ENCODE peak calls at places on chromosomes 16 and 17, in ten cellular contexts. F is AG09309; W is naive thymus-derived CD4-positive, alpha-beta T cell; C is adipocyte; X is sigmoid colon; T is breast epithelium; H is kidney epithelial cell; U is Panc1; V is CD8-positive, alpha-beta memory T cell; Z is tibial artery. A is an unnamed sample.

GRCh38 chr16:86554917-86555762 is at the start of gene MTHFSD:
- DNase-seq in F (no peak), W (peak), C (peak), X (peak), T (peak), H (peak), U (no peak), V (peak), Z (peak), A (peak)

GRCh38 chr17:42667088-42667951 is 8.2 kb downstream of the TUBG2 start:
- DNase-seq in F (no peak), W (no peak), C (peak), X (no peak), T (peak), H (peak), U (no peak), V (no peak), Z (peak), A (peak)

GRCh38 chr17:61408151-61409041 is 8.8 kb downstream of the TBX2 start:
- DNase-seq in F (no peak), W (no peak), C (peak), X (peak), T (no peak), H (no peak), U (no peak), V (no peak), Z (peak), A (no peak)

GRCh38 chr17:3532859-3533142 is 24.8 kb downstream of the TRPV3 start:
- DNase-seq in F (no peak), W (no peak), C (no peak), X (no peak), T (no peak), H (no peak), U (no peak), V (no peak), Z (peak), A (no peak)

GRCh38 chr17:1880851-1881630 is 51.2 kb downstream of the RPA1 start:
- DNase-seq in F (no peak), W (no peak), C (no peak), X (no peak), T (no peak), H (no peak), U (no peak), V (no peak), Z (no peak), A (no peak)

GRCh38 chr16:82753821-82754220 is 127.1 kb downstream of the CDH13 start:
- DNase-seq in F (no peak), W (no peak), C (no peak), X (no peak), T (no peak), H (no peak), U (no peak), V (no peak), Z (no peak), A (no peak)

GRCh38 chr17:17749921-17750320 is 68.7 kb downstream of the RAI1 start:
- DNase-seq in F (no peak), W (peak), C (peak), X (no peak), T (no peak), H (no peak), U (no peak), V (peak), Z (no peak), A (peak)

GRCh38 chr17:8166731-8167130 is 4.0 kb upstream of the VAMP2 start:
- DNase-seq in F (no peak), W (no peak), C (no peak), X (no peak), T (no peak), H (no peak), U (no peak), V (no peak), Z (no peak), A (no peak)

GRCh38 chr16:62638964-62639861 is 603.0 kb upstream of the CDH8 start:
- DNase-seq in F (no peak), W (no peak), C (no peak), X (no peak), T (no peak), H (no peak), U (peak), V (no peak), Z (no peak), A (no peak)

GRCh38 chr17:39270923-39271322 is 45.2 kb upstream of the STAC2 start:
- DNase-seq in F (peak), W (no peak), C (peak), X (no peak), T (no peak), H (no peak), U (peak), V (no peak), Z (no peak), A (no peak)

GRCh38 chr16:52099382-52099781 is 447.6 kb downstream of the TOX3 start:
- DNase-seq in F (no peak), W (no peak), C (no peak), X (no peak), T (no peak), H (no peak), U (no peak), V (no peak), Z (no peak), A (no peak)

GRCh38 chr17:13222931-13223330 is 205.1 kb upstream of the ELAC2 start:
- DNase-seq in F (no peak), W (no peak), C (no peak), X (no peak), T (no peak), H (no peak), U (no peak), V (no peak), Z (no peak), A (no peak)

GRCh38 chr17:43468746-43469544 is 14.8 kb upstream of the DHX8 start:
- DNase-seq in F (peak), W (no peak), C (peak), X (no peak), T (no peak), H (peak), U (no peak), V (no peak), Z (no peak), A (no peak)

GRCh38 chr17:36092228-36092627 is 2.3 kb upstream of the CCL3 start:
- DNase-seq in F (no peak), W (no peak), C (no peak), X (no peak), T (no peak), H (no peak), U (no peak), V (no peak), Z (no peak), A (no peak)

GRCh38 chr16:65598626-65599025 is 476.8 kb upstream of the CDH11 start:
- DNase-seq in F (no peak), W (no peak), C (no peak), X (no peak), T (no peak), H (no peak), U (no peak), V (no peak), Z (no peak), A (no peak)

GRCh38 chr17:79788455-79788854 is 8.4 kb downstream of the CBX8 start:
- DNase-seq in F (no peak), W (no peak), C (no peak), X (no peak), T (no peak), H (no peak), U (no peak), V (no peak), Z (no peak), A (no peak)

GRCh38 chr17:58337600-58338453 is 9.2 kb upstream of the TSPOAP1 start:
- DNase-seq in F (peak), W (peak), C (peak), X (peak), T (peak), H (peak), U (no peak), V (peak), Z (peak), A (peak)

GRCh38 chr16:58678716-58679115 is 5.9 kb downstream of the SLC38A7 start:
- DNase-seq in F (no peak), W (no peak), C (peak), X (peak), T (no peak), H (no peak), U (no peak), V (no peak), Z (no peak), A (no peak)

GRCh38 chr17:44220211-44221071 is 966 bp upstream of the UBTF start:
- DNase-seq in F (no peak), W (peak), C (peak), X (peak), T (no peak), H (no peak), U (no peak), V (peak), Z (peak), A (no peak)

GRCh38 chr17:17093764-17094163 is 51.5 kb downstream of the MPRIP start:
- DNase-seq in F (no peak), W (no peak), C (no peak), X (no peak), T (no peak), H (no peak), U (no peak), V (no peak), Z (no peak), A (no peak)

GRCh38 chr16:88577166-88577565 is 7.0 kb downstream of the ZC3H18 start:
- DNase-seq in F (no peak), W (no peak), C (no peak), X (no peak), T (no peak), H (no peak), U (no peak), V (no peak), Z (no peak), A (no peak)

GRCh38 chr16:4217246-4218131 is 24.4 kb downstream of the SRL start:
- DNase-seq in F (no peak), W (no peak), C (no peak), X (no peak), T (no peak), H (no peak), U (no peak), V (no peak), Z (peak), A (no peak)

GRCh38 chr17:45040459-45040858 is 11.0 kb downstream of the DCAKD start:
- DNase-seq in F (no peak), W (no peak), C (no peak), X (no peak), T (no peak), H (no peak), U (no peak), V (no peak), Z (no peak), A (no peak)

GRCh38 chr17:14396542-14396941 is 95.7 kb downstream of the HS3ST3B1 start:
- DNase-seq in F (peak), W (no peak), C (peak), X (no peak), T (no peak), H (no peak), U (no peak), V (no peak), Z (no peak), A (no peak)

GRCh38 chr17:29368926-29369325 is 21.2 kb upstream of the TAOK1 start:
- DNase-seq in F (no peak), W (no peak), C (peak), X (no peak), T (no peak), H (no peak), U (no peak), V (no peak), Z (no peak), A (no peak)

GRCh38 chr17:42743595-42744282 is 1.1 kb downstream of the EZH1 start:
- DNase-seq in F (no peak), W (no peak), C (no peak), X (no peak), T (no peak), H (peak), U (no peak), V (no peak), Z (no peak), A (no peak)

GRCh38 chr17:43530303-43531081 is 15.6 kb downstream of the ETV4 start:
- DNase-seq in F (no peak), W (no peak), C (peak), X (peak), T (peak), H (peak), U (no peak), V (no peak), Z (no peak), A (peak)

GRCh38 chr16:3021449-3022207 is 1.5 kb downstream of the TNFRSF12A start:
- DNase-seq in F (peak), W (peak), C (peak), X (peak), T (peak), H (peak), U (peak), V (peak), Z (peak), A (peak)

GRCh38 chr17:80035687-80035936 is at the start of gene TBC1D16:
- DNase-seq in F (no peak), W (no peak), C (no peak), X (no peak), T (no peak), H (no peak), U (no peak), V (no peak), Z (no peak), A (no peak)

GRCh38 chr16:9042533-9042932 is 48.9 kb upstream of the HAPSTR1 start:
- DNase-seq in F (no peak), W (no peak), C (no peak), X (no peak), T (no peak), H (no peak), U (no peak), V (no peak), Z (no peak), A (no peak)

GRCh38 chr17:35236821-35237220 is 6.1 kb upstream of the SLFN5 start:
- DNase-seq in F (no peak), W (no peak), C (no peak), X (no peak), T (no peak), H (no peak), U (no peak), V (no peak), Z (no peak), A (no peak)

GRCh38 chr17:45740553-45741330 is 43.4 kb upstream of the CRHR1 start:
- DNase-seq in F (no peak), W (no peak), C (peak), X (peak), T (no peak), H (no peak), U (no peak), V (no peak), Z (peak), A (no peak)

GRCh38 chr16:49644143-49644460 is 211.8 kb downstream of the ZNF423 start:
- DNase-seq in F (no peak), W (no peak), C (no peak), X (no peak), T (no peak), H (no peak), U (no peak), V (no peak), Z (no peak), A (no peak)

GRCh38 chr17:68228817-68229570 is 18.8 kb upstream of the AMZ2 start:
- DNase-seq in F (no peak), W (no peak), C (no peak), X (no peak), T (no peak), H (no peak), U (no peak), V (no peak), Z (no peak), A (no peak)

GRCh38 chr16:67014641-67015315 is 14.2 kb upstream of the CBFB start:
- DNase-seq in F (no peak), W (no peak), C (no peak), X (peak), T (no peak), H (no peak), U (no peak), V (no peak), Z (peak), A (no peak)
- H3K4me3 ChIP-seq in F (no peak), W (peak), C (peak), X (no peak), T (peak), H (no peak), U (no peak), V (peak), Z (peak), A (no peak)

DNA sequence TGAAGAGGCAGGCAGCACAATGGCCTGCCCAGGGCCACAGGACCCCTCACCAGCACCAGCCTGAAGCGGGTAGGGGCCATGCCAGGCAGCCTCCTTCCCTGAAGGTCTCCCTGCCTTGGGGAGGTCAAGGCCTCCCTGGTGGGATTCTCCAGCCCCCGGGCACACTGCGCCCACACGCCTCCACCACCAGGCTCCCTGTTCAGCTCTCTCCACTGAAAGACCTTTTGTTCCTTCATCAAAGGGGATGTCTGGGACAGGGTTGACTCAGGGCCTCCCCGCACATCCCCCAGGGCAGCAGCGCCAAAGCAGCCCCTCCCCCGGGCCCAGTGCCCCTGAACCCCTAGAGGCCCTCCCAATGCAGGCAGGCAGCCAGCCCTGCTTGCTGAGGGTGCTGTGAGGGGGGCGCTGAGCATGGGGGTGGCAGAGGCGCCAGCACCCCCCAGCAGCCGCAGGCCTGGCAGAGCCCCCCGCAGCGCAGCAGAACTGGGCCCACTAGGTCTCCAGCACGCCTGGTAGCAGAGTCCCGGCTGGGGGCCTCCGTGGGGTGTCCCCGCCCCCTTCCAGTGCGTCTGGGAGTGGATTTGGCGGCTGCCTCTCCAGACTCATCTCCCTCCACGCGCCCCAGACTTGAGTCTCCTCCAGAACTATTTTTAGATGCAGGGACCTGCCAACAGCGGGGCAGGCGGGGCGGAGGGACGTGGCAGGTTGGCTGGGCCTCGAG is 13.1 kb downstream of the BCAR1 start:
- DNase-seq in F (peak), W (no peak), C (peak), X (peak), T (peak), H (no peak), U (no peak), V (no peak), Z (peak), A (peak)
- H3K4me3 ChIP-seq in F (peak), W (no peak), C (peak), X (no peak), T (no peak), H (no peak), U (no peak), V (no peak), Z (peak), A (peak)

DNA sequence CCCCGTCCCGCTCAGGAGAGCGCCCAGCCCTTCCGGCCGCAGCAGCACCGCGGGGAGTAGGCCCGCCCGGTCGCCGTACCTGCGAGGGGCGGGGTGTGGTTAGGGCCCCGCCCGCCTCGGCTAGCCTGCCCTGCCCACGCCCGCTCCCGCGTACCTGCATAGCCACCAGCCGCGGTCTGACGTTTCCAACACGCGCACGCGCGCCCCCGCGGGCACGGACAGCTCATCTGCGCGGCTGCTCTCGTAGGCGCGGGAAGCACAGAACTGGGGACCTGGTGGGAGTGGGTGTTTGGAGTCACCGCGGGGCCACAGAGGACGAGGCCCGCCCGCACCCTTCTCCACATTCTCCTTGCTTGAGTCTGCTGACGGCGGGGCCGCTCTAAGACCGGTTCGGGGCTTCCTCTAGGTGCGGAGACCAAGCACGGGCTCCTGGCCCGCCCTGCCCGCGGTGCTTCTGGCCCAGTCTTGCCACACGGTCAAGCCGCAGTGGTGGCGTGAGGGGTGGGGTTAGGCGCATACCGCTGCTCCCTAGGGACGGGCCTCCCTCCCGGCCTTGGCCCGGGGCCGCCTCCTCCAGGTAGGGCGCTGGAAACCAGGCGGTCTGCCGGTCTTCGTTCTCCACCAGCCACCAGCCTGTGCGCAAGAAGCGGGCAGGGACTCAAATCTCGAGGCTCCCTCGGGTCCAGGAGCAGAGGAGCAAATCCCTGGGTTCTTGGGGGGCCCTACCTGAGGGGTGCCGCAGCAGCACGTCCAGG is 1.8 kb downstream of the NOXO1 start:
- DNase-seq in F (no peak), W (no peak), C (no peak), X (no peak), T (no peak), H (no peak), U (no peak), V (no peak), Z (no peak), A (no peak)
- H3K4me3 ChIP-seq in F (no peak), W (no peak), C (no peak), X (no peak), T (peak), H (no peak), U (peak), V (no peak), Z (no peak), A (no peak)

DNA sequence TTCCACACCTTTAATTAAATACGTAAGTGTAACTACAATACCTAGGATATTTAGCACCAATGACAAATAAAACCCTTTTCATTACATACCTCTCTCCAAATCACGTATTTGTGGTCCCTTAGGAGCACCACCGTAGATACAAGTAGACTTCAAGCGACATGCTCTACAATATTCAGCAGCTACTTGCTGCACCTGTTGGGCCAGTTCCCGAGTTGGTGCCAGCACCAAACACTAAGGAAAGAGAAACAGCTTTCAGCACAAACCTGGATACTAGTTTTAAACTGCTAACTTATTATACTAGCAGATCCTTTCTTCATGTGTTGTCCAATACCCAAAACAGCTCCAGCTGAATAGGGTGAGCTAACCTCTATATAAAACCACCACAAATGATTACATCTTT is 2.7 kb downstream of the DDX5 start:
- DNase-seq in F (no peak), W (peak), C (no peak), X (no peak), T (no peak), H (no peak), U (no peak), V (no peak), Z (no peak), A (no peak)
- H3K4me3 ChIP-seq in F (peak), W (no peak), C (peak), X (no peak), T (peak), H (no peak), U (no peak), V (no peak), Z (peak), A (no peak)

DNA sequence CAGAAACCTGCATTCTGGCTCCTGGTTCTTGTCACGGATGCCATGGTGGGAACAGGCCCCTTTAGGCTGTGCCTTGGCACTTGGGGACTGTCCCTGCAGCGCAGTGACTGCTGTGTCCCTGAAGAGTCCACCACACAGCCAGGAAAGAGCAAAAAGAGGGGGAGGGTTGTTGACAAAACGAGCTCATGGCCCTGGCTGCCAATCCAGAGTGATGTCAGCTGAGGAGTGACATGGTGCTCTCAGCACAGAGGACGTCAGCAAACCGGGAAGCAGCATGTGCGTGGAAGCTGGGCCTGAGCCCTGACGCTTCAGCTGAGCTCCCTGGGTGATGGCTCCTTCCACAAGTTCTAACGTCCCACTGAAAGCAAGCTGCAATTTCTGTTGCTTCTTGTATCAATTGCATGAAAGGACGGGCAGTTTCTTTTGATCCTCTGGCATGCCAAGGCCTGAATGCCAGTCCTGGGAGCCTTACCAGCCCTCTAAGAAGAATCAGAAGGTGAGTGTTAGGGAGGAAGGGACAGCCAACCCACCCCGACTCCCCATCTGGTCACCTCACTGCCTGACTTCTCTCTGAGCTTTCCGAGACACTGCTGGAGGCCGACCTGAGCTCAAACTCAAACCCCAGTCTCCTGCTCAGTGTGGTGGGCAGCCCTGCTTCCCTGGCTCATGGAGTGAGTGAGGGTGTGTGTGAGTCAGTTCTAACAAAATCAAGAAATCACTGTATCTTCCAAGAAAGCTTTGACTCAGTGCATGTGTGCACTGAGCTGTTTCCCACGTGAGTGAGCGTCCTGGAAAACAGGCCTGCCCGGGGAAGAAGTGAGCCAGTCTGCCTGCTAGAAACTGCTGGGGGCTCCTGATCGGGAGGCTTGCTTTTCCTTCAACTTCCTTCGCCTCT is 14.7 kb upstream of the WNT3 start:
- DNase-seq in F (peak), W (no peak), C (peak), X (no peak), T (no peak), H (peak), U (no peak), V (no peak), Z (no peak), A (no peak)
- H3K4me3 ChIP-seq in F (no peak), W (no peak), C (no peak), X (no peak), T (no peak), H (no peak), U (no peak), V (no peak), Z (no peak), A (no peak)

A was measured in uterus.